ENCODE peak calls at places on chromosomes 7 and 10, in six cellular contexts. One of them, this sample, is unnamed.

GRCh38 chr7:133253522-133253882 is 624 bp downstream of the EXOC4 start:
- DNase-seq in ELF-1: no peak
- DNase-seq in neuronal stem cell: peak
- DNase-seq in HuH-7: no peak
- DNase-seq in mucosa of descending colon: no peak
- DNase-seq in HCT116: no peak
- DNase-seq in this sample: peak

GRCh38 chr10:76397210-76397881 is 965.9 kb downstream of the LRMDA start:
- DNase-seq in neuronal stem cell: no peak
- DNase-seq in ELF-1: no peak
- DNase-seq in HCT116: no peak
- DNase-seq in mucosa of descending colon: no peak
- DNase-seq in HuH-7: no peak
- DNase-seq in this sample: peak

GRCh38 chr10:47255033-47255813 is 44.8 kb upstream of the GDF10 start:
- DNase-seq in HCT116: no peak
- DNase-seq in neuronal stem cell: no peak
- DNase-seq in HuH-7: no peak
- DNase-seq in mucosa of descending colon: no peak
- DNase-seq in ELF-1: no peak
- DNase-seq in this sample: no peak

GRCh38 chr10:71124921-71125748 is 87.2 kb upstream of the UNC5B start:
- DNase-seq in HuH-7: no peak
- DNase-seq in mucosa of descending colon: no peak
- DNase-seq in ELF-1: no peak
- DNase-seq in neuronal stem cell: no peak
- DNase-seq in HCT116: no peak
- DNase-seq in this sample: no peak

GRCh38 chr7:37920619-37921339 is at the start of gene EPDR1:
- DNase-seq in neuronal stem cell: peak
- DNase-seq in mucosa of descending colon: peak
- DNase-seq in ELF-1: peak
- DNase-seq in HCT116: peak
- DNase-seq in HuH-7: peak
- DNase-seq in this sample: no peak

GRCh38 chr7:5420841-5421625 is 2.6 kb downstream of the TNRC18 start:
- DNase-seq in ELF-1: peak
- DNase-seq in mucosa of descending colon: peak
- DNase-seq in HuH-7: no peak
- DNase-seq in neuronal stem cell: no peak
- DNase-seq in HCT116: no peak
- DNase-seq in this sample: no peak

GRCh38 chr10:5888352-5888751 is 1.3 kb downstream of the ANKRD16 start:
- DNase-seq in neuronal stem cell: no peak
- DNase-seq in mucosa of descending colon: no peak
- DNase-seq in HuH-7: no peak
- DNase-seq in ELF-1: no peak
- DNase-seq in HCT116: no peak
- DNase-seq in this sample: peak

GRCh38 chr10:9209105-9209798 is 1154.8 kb downstream of the GATA3 start:
- DNase-seq in neuronal stem cell: peak
- DNase-seq in HuH-7: peak
- DNase-seq in ELF-1: peak
- DNase-seq in HCT116: peak
- DNase-seq in mucosa of descending colon: no peak
- DNase-seq in this sample: peak

GRCh38 chr10:3095373-3096139 is 28.2 kb downstream of the PFKP start:
- DNase-seq in HuH-7: peak
- DNase-seq in ELF-1: peak
- DNase-seq in neuronal stem cell: no peak
- DNase-seq in mucosa of descending colon: no peak
- DNase-seq in HCT116: peak
- DNase-seq in this sample: peak

GRCh38 chr7:135685306-135686084 is 23.2 kb downstream of the STMP1 start:
- DNase-seq in ELF-1: no peak
- DNase-seq in HCT116: no peak
- DNase-seq in HuH-7: no peak
- DNase-seq in neuronal stem cell: no peak
- DNase-seq in mucosa of descending colon: no peak
- DNase-seq in this sample: no peak

GRCh38 chr10:131576341-131577177 is 265.0 kb upstream of the TCERG1L start:
- DNase-seq in neuronal stem cell: no peak
- DNase-seq in mucosa of descending colon: peak
- DNase-seq in ELF-1: no peak
- DNase-seq in HuH-7: no peak
- DNase-seq in HCT116: no peak
- DNase-seq in this sample: no peak

GRCh38 chr10:102714621-102715455 is at the start of gene SFXN2:
- DNase-seq in neuronal stem cell: no peak
- DNase-seq in ELF-1: no peak
- DNase-seq in HCT116: no peak
- DNase-seq in HuH-7: no peak
- DNase-seq in mucosa of descending colon: no peak
- DNase-seq in this sample: no peak